ENCODE peak calls at places on chromosomes 4 and X, in six cellular contexts. U is H9, W is brain microvascular endothelial cell, J is upper lobe of left lung, D is NCI-H1436, E is epithelial cell of prostate. K is an unnamed sample.

GRCh38 chr4:87819281-87819919 is 13.4 kb upstream of the MEPE start:
- DNase-seq in U (peak), W (peak), J (no peak), D (no peak), E (peak), K (no peak)

GRCh38 chrX:139932077-139932900 is 564 bp downstream of the ATP11C start:
- DNase-seq in U (no peak), W (no peak), J (peak), D (peak), E (no peak), K (no peak)

GRCh38 chr4:85149656-85150055 is 183.2 kb upstream of the WDFY3 start:
- DNase-seq in U (no peak), W (peak), J (no peak), D (no peak), E (no peak), K (no peak)

GRCh38 chr4:1011022-1011694 is at the start of gene FGFRL1:
- DNase-seq in U (peak), W (peak), J (peak), D (no peak), E (peak), K (no peak)

GRCh38 chr4:98653890-98654867 is 4.2 kb downstream of the TSPAN5 start:
- DNase-seq in U (no peak), W (peak), J (no peak), D (no peak), E (no peak), K (no peak)

GRCh38 chr4:83267121-83267834 is 17.3 kb downstream of the COQ2 start:
- DNase-seq in U (no peak), W (peak), J (peak), D (no peak), E (no peak), K (no peak)

GRCh38 chr4:38046735-38047487 is 86.7 kb downstream of the PTTG2 start:
- DNase-seq in U (peak), W (peak), J (no peak), D (peak), E (no peak), K (no peak)

GRCh38 chrX:38061335-38061734 is 55.0 kb downstream of the SYTL5 start:
- DNase-seq in U (no peak), W (no peak), J (no peak), D (no peak), E (no peak), K (no peak)

GRCh38 chr4:88341227-88342192 is 37.1 kb upstream of the HERC6 start:
- DNase-seq in U (no peak), W (peak), J (peak), D (no peak), E (no peak), K (peak)

GRCh38 chr4:20829958-20830357 is 129.7 kb downstream of the PACRGL start:
- DNase-seq in U (no peak), W (peak), J (no peak), D (no peak), E (no peak), K (no peak)

GRCh38 chr4:108446554-108446953 is 173.8 kb upstream of the RPL34 start:
- DNase-seq in U (no peak), W (no peak), J (no peak), D (no peak), E (no peak), K (no peak)

GRCh38 chr4:71526626-71527406 is 188.0 kb downstream of the SLC4A4 start:
- DNase-seq in U (no peak), W (no peak), J (no peak), D (no peak), E (no peak), K (no peak)

GRCh38 chr4:76866641-76867040 is 31.3 kb downstream of the SOWAHB start:
- DNase-seq in U (no peak), W (no peak), J (no peak), D (no peak), E (no peak), K (no peak)

GRCh38 chr4:151524610-151525009 is 115.6 kb downstream of the FHIP1A start:
- DNase-seq in U (peak), W (no peak), J (no peak), D (no peak), E (no peak), K (no peak)

GRCh38 chr4:80486603-80487002 is 151.1 kb downstream of the CFAP299 start:
- DNase-seq in U (no peak), W (no peak), J (no peak), D (no peak), E (no peak), K (no peak)

GRCh38 chr4:139872274-139872673 is 206.7 kb downstream of the MGST2 start:
- DNase-seq in U (no peak), W (peak), J (no peak), D (no peak), E (peak), K (no peak)

GRCh38 chr4:152309418-152309817 is 226.5 kb downstream of the FBXW7 start:
- DNase-seq in U (no peak), W (no peak), J (no peak), D (no peak), E (no peak), K (no peak)

GRCh38 chr4:26217961-26218676 is 102.7 kb upstream of the RBPJ start:
- DNase-seq in U (no peak), W (no peak), J (no peak), D (no peak), E (no peak), K (no peak)

GRCh38 chrX:23888887-23889501 is 18.7 kb downstream of the APOO start:
- DNase-seq in U (no peak), W (no peak), J (no peak), D (no peak), E (no peak), K (no peak)

GRCh38 chr4:102344520-102344954 is 745 bp downstream of the SLC39A8 start:
- DNase-seq in U (peak), W (peak), J (peak), D (no peak), E (no peak), K (no peak)

GRCh38 chr4:119099227-119099910 is 36.3 kb upstream of the MYOZ2 start:
- DNase-seq in U (no peak), W (no peak), J (no peak), D (no peak), E (no peak), K (no peak)

K was measured in H1.